ENCODE peak calls at places on chromosome 6, in seven cellular contexts. S, G, M, I, H, A and R are unnamed samples.

GRCh38 chr6:28838289-28838633 is 85.5 kb downstream of the TRIM27 start:
- DNase-seq in H (peak), S (peak), A (peak), M (no peak), I (peak), G (peak), R (peak)

GRCh38 chr6:1771324-1771723 is 161.6 kb downstream of the FOXC1 start:
- DNase-seq in A (peak), I (no peak), S (no peak), M (peak), H (peak), G (no peak), R (peak)

GRCh38 chr6:128507337-128508310 is 12.8 kb downstream of the PTPRK start:
- DNase-seq in G (no peak), I (no peak), M (no peak), H (no peak), A (peak), S (no peak), R (no peak)

GRCh38 chr6:67210450-67210849 is 1424.6 kb upstream of the ADGRB3 start:
- DNase-seq in H (no peak), A (no peak), G (no peak), S (no peak), I (no peak), M (peak), R (no peak)

GRCh38 chr6:160254467-160255312 is 3.9 kb downstream of the SLC22A2 start:
- DNase-seq in A (no peak), H (no peak), M (peak), S (no peak), G (no peak), I (no peak), R (peak)

GRCh38 chr6:35267446-35267845 is 7.9 kb downstream of the ZNF76 start:
- DNase-seq in A (no peak), M (no peak), I (no peak), G (no peak), H (no peak), S (no peak), R (no peak)

GRCh38 chr6:41182069-41183034 is 18.6 kb downstream of the TREML2 start:
- DNase-seq in G (peak), M (peak), I (peak), A (peak), H (peak), S (no peak), R (peak)

GRCh38 chr6:101577091-101577490 is 183.6 kb downstream of the GRIK2 start:
- DNase-seq in H (no peak), I (no peak), S (no peak), M (no peak), G (no peak), A (no peak), R (no peak)

GRCh38 chr6:142819603-142820335 is 125.2 kb downstream of the HIVEP2 start:
- DNase-seq in I (no peak), H (peak), M (no peak), A (peak), G (peak), S (no peak), R (no peak)

GRCh38 chr6:151765444-151765886 is 42.0 kb upstream of the ESR1 start:
- DNase-seq in I (peak), S (no peak), M (peak), H (peak), G (peak), A (peak), R (peak)

GRCh38 chr6:10393544-10394225 is 21.2 kb downstream of the TFAP2A start:
- DNase-seq in G (no peak), M (no peak), H (no peak), S (no peak), I (no peak), A (no peak), R (no peak)

GRCh38 chr6:127589135-127589534 is 12.2 kb downstream of the C6orf58 start:
- DNase-seq in H (no peak), S (no peak), A (no peak), I (no peak), G (no peak), M (no peak), R (no peak)

GRCh38 chr6:158958504-158959386 is 41.3 kb downstream of the RSPH3 start:
- DNase-seq in S (no peak), A (no peak), I (no peak), H (peak), M (no peak), G (no peak), R (no peak)

GRCh38 chr6:142633317-142633716 is 311.7 kb downstream of the HIVEP2 start:
- DNase-seq in A (no peak), M (no peak), I (no peak), G (no peak), H (no peak), S (no peak), R (no peak)

GRCh38 chr6:105991561-105992314 is 94.4 kb upstream of the PRDM1 start:
- DNase-seq in I (no peak), S (no peak), G (no peak), H (peak), M (peak), A (no peak), R (peak)

GRCh38 chr6:16619017-16619416 is 142.2 kb downstream of the ATXN1 start:
- DNase-seq in H (no peak), S (no peak), M (no peak), G (no peak), I (no peak), A (no peak), R (no peak)

GRCh38 chr6:161152904-161153662 is 120.8 kb downstream of the AGPAT4 start:
- DNase-seq in I (no peak), S (no peak), M (peak), H (no peak), A (no peak), G (no peak), R (peak)

GRCh38 chr6:10837692-10837996 is 695 bp downstream of the MAK start:
- DNase-seq in I (no peak), A (no peak), M (no peak), H (peak), S (no peak), G (peak), R (no peak)

GRCh38 chr6:127737009-127737486 is 160.1 kb downstream of the C6orf58 start:
- DNase-seq in A (peak), M (peak), I (peak), G (peak), S (no peak), H (peak), R (peak)

GRCh38 chr6:106799008-106799952 is 169.9 kb downstream of the QRSL1 start:
- DNase-seq in A (peak), H (peak), M (peak), S (no peak), I (peak), G (no peak), R (peak)

GRCh38 chr6:142746524-142746923 is 198.5 kb downstream of the HIVEP2 start:
- DNase-seq in M (no peak), G (no peak), S (no peak), H (peak), A (peak), I (no peak), R (no peak)

GRCh38 chr6:35048631-35049083 is 92.5 kb downstream of the TCP11 start:
- DNase-seq in A (peak), S (no peak), M (no peak), G (no peak), I (no peak), H (no peak), R (no peak)

GRCh38 chr6:117265425-117266266 is at the start of gene VGLL2:
- DNase-seq in M (no peak), H (no peak), I (no peak), G (no peak), S (no peak), A (peak), R (no peak)

GRCh38 chr6:42996513-42996912 is 12.1 kb downstream of the PPP2R5D start:
- DNase-seq in A (no peak), G (no peak), M (no peak), H (no peak), S (no peak), I (no peak), R (no peak)

GRCh38 chr6:44049163-44049988 is 77.9 kb downstream of the MRPL14 start:
- DNase-seq in H (peak), A (peak), S (no peak), I (no peak), M (no peak), G (no peak), R (no peak)

GRCh38 chr6:99432877-99433276 is 7.8 kb upstream of the PNISR start:
- DNase-seq in A (no peak), H (no peak), I (no peak), M (no peak), G (no peak), S (no peak), R (no peak)

GRCh38 chr6:143993965-143994646 is 14.0 kb downstream of the PLAGL1 start:
- DNase-seq in M (no peak), G (no peak), H (no peak), S (no peak), I (no peak), A (no peak), R (no peak)

GRCh38 chr6:116974526-116974925 is 97.5 kb downstream of the RFX6 start:
- DNase-seq in I (no peak), S (no peak), H (no peak), A (no peak), M (no peak), G (no peak), R (no peak)

GRCh38 chr6:20850687-20851416 is 316.6 kb downstream of the CDKAL1 start:
- DNase-seq in H (no peak), I (no peak), M (no peak), A (no peak), G (no peak), S (no peak), R (no peak)

GRCh38 chr6:62009445-62009844 is 276.6 kb downstream of the KHDRBS2 start:
- DNase-seq in H (no peak), S (no peak), M (no peak), G (no peak), A (no peak), I (no peak), R (no peak)

GRCh38 chr6:149563928-149564325 is 2.2 kb upstream of the GINM1 start:
- DNase-seq in I (no peak), G (no peak), A (no peak), M (no peak), S (no peak), H (no peak), R (no peak)

GRCh38 chr6:7341989-7342742 is 29.2 kb upstream of the SSR1 start:
- DNase-seq in S (no peak), M (no peak), I (no peak), H (peak), G (peak), A (no peak), R (no peak)

GRCh38 chr6:105745464-105746129 is 340.5 kb upstream of the PRDM1 start:
- DNase-seq in M (no peak), I (no peak), S (no peak), G (no peak), A (no peak), H (peak), R (no peak)

GRCh38 chr6:38337819-38338465 is 301.8 kb downstream of the BTBD9 start:
- DNase-seq in M (peak), I (peak), S (no peak), G (no peak), A (peak), H (no peak), R (peak)
- TF ChIP-seq CTCF in M (no peak), I (peak), S (no peak), G (no peak), A (peak), H (no peak), R (no peak)

GRCh38 chr6:154408906-154409500 is 52.4 kb upstream of the IPCEF1 start:
- DNase-seq in G (no peak), H (peak), A (peak), I (no peak), M (peak), S (no peak), R (peak)
- TF ChIP-seq CTCF in G (peak), H (no peak), A (peak), I (peak), M (no peak), S (no peak), R (peak)

DNA sequence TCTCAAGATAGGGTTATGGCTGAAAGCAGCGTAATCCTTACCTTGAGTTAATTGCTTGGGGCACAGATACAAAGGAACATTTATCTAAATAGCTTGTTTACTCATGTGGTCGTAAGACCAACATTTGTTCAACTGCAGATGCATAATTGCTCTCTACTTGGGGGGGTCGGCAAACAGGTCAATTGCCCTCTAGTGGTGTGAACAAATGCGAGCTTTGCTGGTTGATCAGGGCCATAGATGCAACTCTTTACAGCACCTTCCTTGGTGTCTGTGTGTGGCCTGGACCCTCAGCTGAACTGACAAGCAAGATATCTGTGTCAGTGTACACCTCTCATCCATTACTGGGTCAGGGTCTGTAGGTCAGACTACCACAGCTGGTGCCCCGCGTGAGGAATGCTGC is 24.1 kb downstream of the HLA-DPA1 start:
- DNase-seq in H (peak), M (no peak), S (no peak), G (no peak), A (no peak), I (no peak), R (no peak)
- TF ChIP-seq CTCF in H (peak), M (no peak), S (no peak), G (no peak), A (no peak), I (peak), R (no peak)

GRCh38 chr6:90940812-90941481 is 354.1 kb upstream of the MAP3K7 start:
- DNase-seq in I (peak), H (peak), M (peak), A (peak), G (peak), S (no peak), R (no peak)
- TF ChIP-seq CTCF in I (peak), H (peak), M (peak), A (peak), G (peak), S (peak), R (no peak)

DNA sequence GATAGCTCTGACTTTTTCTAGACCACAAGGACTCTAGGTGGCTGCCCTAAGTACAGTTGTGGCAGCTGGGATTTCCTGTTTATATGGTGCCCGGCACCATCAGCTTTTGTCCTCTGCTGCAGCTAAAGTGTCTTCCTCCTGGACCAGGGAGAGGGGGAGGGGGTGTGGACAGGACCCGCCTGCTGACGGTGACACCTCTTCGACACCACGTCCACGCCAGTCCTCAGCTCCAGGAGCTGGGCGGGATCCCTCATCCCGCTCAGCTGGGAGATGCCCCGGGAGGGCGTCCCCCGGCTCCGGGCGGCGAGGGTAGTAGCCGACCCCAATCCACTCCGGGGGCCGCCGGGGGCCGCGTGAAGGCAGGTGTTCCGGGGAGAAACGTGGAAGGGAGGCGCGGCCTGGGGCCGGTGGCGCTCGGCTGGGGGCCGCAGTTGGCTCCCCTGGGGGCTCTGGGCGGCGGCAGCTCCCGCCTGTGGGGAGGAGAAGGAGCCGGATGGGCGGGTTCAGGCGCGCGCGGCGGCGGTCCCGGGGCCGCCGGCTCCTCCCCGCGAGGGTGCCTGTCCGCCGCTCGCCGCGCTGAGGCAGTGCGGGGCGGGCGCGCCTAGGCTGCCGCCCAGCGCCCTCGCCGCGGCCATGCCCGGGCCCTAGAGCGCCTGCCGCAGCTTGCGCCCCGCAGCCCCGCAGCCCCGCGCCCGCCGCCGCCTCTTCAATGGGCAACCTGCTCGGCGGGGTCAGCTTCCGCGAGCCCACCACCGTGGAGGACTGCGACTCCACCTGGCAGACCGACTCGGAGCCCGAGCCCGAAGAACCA is at the start of gene OGFRL1:
- DNase-seq in I (no peak), G (no peak), A (peak), S (peak), H (peak), M (peak), R (peak)
- TF ChIP-seq CTCF in I (no peak), G (no peak), A (peak), S (no peak), H (peak), M (peak), R (no peak)

GRCh38 chr6:140540743-140541142 is 1166.3 kb upstream of the CITED2 start:
- DNase-seq in G (no peak), S (no peak), M (no peak), H (peak), A (no peak), I (no peak), R (no peak)

GRCh38 chr6:140537211-140537610 is 1162.8 kb upstream of the CITED2 start:
- DNase-seq in G (no peak), H (no peak), M (no peak), S (no peak), I (no peak), A (peak), R (no peak)

GRCh38 chr6:140537834-140538680 is 1163.6 kb upstream of the CITED2 start:
- DNase-seq in A (peak), I (peak), H (peak), G (no peak), M (peak), S (no peak), R (peak)

GRCh38 chr6:140541288-140541687 is 1166.8 kb upstream of the CITED2 start:
- DNase-seq in H (peak), M (peak), A (no peak), G (no peak), I (no peak), S (no peak), R (no peak)

GRCh38 chr6:140538926-140539325 is 1164.5 kb upstream of the CITED2 start:
- DNase-seq in S (no peak), H (no peak), M (no peak), I (no peak), G (no peak), A (peak), R (peak)
- TF ChIP-seq CTCF in S (no peak), H (no peak), M (no peak), I (no peak), G (no peak), A (peak), R (no peak)

GRCh38 chr6:82006027-82006738 is 241.4 kb downstream of the IBTK start:
- DNase-seq in M (no peak), I (no peak), A (peak), G (no peak), S (no peak), H (peak), R (peak)
- TF ChIP-seq CTCF in M (peak), I (peak), A (peak), G (peak), S (no peak), H (peak), R (peak)

DNA sequence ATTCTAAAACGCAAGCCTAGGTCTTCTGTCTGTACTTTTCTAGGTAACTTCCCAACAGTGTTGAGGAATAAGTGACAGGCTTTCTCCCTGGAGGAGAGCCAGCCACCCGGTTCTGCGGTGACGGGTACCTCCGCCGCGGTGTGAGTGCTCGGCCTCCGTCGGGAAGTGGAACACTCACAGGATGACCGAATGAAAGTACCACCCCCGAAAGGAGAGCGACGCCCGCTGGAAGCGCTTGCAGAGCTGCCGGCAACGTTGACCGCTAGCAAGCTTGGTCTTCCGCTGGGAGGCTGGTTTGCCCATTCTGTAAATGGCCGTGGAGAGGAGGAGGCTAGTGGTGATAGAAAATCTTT is 581 bp upstream of the TMEM242 start:
- DNase-seq in G (peak), M (peak), S (no peak), H (peak), A (peak), I (peak), R (peak)
- TF ChIP-seq CTCF in G (no peak), M (peak), S (no peak), H (peak), A (peak), I (peak), R (no peak)